ENCODE peak calls at places on chromosome 1, in six cellular contexts. One of them, this sample, is unnamed.

GRCh38 chr1:90510143-90510542 is 207.0 kb downstream of the BARHL2 start:
- DNase-seq in K562: no peak
- DNase-seq in SK-N-SH: no peak
- DNase-seq in HepG2: no peak
- DNase-seq in HCT116: no peak
- DNase-seq in H1: no peak
- DNase-seq in this sample: no peak

GRCh38 chr1:203381151-203381751 is 30.3 kb upstream of the FMOD start:
- DNase-seq in HepG2: no peak
- DNase-seq in K562: no peak
- DNase-seq in HCT116: no peak
- DNase-seq in SK-N-SH: no peak
- DNase-seq in H1: no peak
- DNase-seq in this sample: no peak

GRCh38 chr1:44819257-44819593 is 10.9 kb downstream of the BTBD19 start:
- DNase-seq in SK-N-SH: no peak
- DNase-seq in HepG2: no peak
- DNase-seq in H1: no peak
- DNase-seq in K562: peak; percentile 52
- DNase-seq in HCT116: no peak
- DNase-seq in this sample: no peak

GRCh38 chr1:77322061-77322900 is 40.5 kb downstream of the AK5 start:
- DNase-seq in HepG2: peak; percentile 45
- DNase-seq in SK-N-SH: no peak
- DNase-seq in K562: peak; percentile 10
- DNase-seq in HCT116: peak; percentile 51
- DNase-seq in H1: no peak
- DNase-seq in this sample: no peak

GRCh38 chr1:161816201-161816600 is 50.1 kb downstream of the ATF6 start:
- DNase-seq in HCT116: no peak
- DNase-seq in H1: no peak
- DNase-seq in SK-N-SH: peak; percentile 3
- DNase-seq in HepG2: peak; percentile 29
- DNase-seq in K562: no peak
- DNase-seq in this sample: no peak

GRCh38 chr1:230568676-230569075 is 73.6 kb upstream of the COG2 start:
- DNase-seq in SK-N-SH: no peak
- DNase-seq in H1: no peak
- DNase-seq in K562: no peak
- DNase-seq in HCT116: no peak
- DNase-seq in HepG2: no peak
- DNase-seq in this sample: no peak

GRCh38 chr1:6954596-6954995 is 169.3 kb downstream of the CAMTA1 start:
- DNase-seq in H1: no peak
- DNase-seq in SK-N-SH: no peak
- DNase-seq in HepG2: no peak
- DNase-seq in K562: no peak
- DNase-seq in HCT116: no peak
- DNase-seq in this sample: no peak

GRCh38 chr1:91546876-91547275 is 46.2 kb downstream of the CDC7 start:
- DNase-seq in SK-N-SH: peak; percentile 23
- DNase-seq in HepG2: no peak
- DNase-seq in K562: no peak
- DNase-seq in HCT116: no peak
- DNase-seq in H1: peak; percentile 59
- DNase-seq in this sample: no peak

GRCh38 chr1:1605724-1606123 is 5.8 kb upstream of the FNDC10 start:
- DNase-seq in K562: no peak
- DNase-seq in HCT116: no peak
- DNase-seq in H1: no peak
- DNase-seq in HepG2: no peak
- DNase-seq in SK-N-SH: no peak
- DNase-seq in this sample: no peak

GRCh38 chr1:61056674-61057439 is 25.5 kb upstream of the NFIA start:
- DNase-seq in H1: no peak
- DNase-seq in SK-N-SH: peak; percentile 72
- DNase-seq in HCT116: peak; percentile 50
- DNase-seq in K562: peak; percentile 59
- DNase-seq in HepG2: no peak
- DNase-seq in this sample: no peak

GRCh38 chr1:30750751-30751291 is 6.8 kb downstream of the LAPTM5 start:
- DNase-seq in SK-N-SH: no peak
- DNase-seq in H1: no peak
- DNase-seq in K562: no peak
- DNase-seq in HepG2: no peak
- DNase-seq in HCT116: no peak
- DNase-seq in this sample: no peak

GRCh38 chr1:111864862-111865261 is 109.2 kb downstream of the DDX20 start:
- DNase-seq in HCT116: no peak
- DNase-seq in H1: no peak
- DNase-seq in SK-N-SH: no peak
- DNase-seq in HepG2: no peak
- DNase-seq in K562: no peak
- DNase-seq in this sample: peak; percentile 23

GRCh38 chr1:167199656-167200055 is 21.0 kb upstream of the POU2F1 start:
- DNase-seq in HepG2: no peak
- DNase-seq in H1: no peak
- DNase-seq in K562: no peak
- DNase-seq in HCT116: no peak
- DNase-seq in SK-N-SH: no peak
- DNase-seq in this sample: no peak

GRCh38 chr1:182603646-182604127 is 502 bp downstream of the RGS16 start:
- DNase-seq in K562: no peak
- DNase-seq in H1: no peak
- DNase-seq in HepG2: no peak
- DNase-seq in HCT116: no peak
- DNase-seq in SK-N-SH: peak; percentile 61
- DNase-seq in this sample: peak; percentile 34

GRCh38 chr1:213287987-213288386 is 236.9 kb downstream of the RPS6KC1 start:
- DNase-seq in K562: no peak
- DNase-seq in SK-N-SH: no peak
- DNase-seq in HCT116: no peak
- DNase-seq in H1: no peak
- DNase-seq in HepG2: peak; percentile 19
- DNase-seq in this sample: peak; percentile 18

GRCh38 chr1:26353976-26354820 is at the start of gene CRYBG2:
- DNase-seq in SK-N-SH: no peak
- DNase-seq in H1: no peak
- DNase-seq in K562: peak; percentile 78
- DNase-seq in HepG2: no peak
- DNase-seq in HCT116: peak; percentile 57
- DNase-seq in this sample: peak; percentile 77

GRCh38 chr1:87115317-87115885 is 201.0 kb downstream of the HS2ST1 start:
- DNase-seq in H1: no peak
- DNase-seq in K562: no peak
- DNase-seq in HepG2: no peak
- DNase-seq in SK-N-SH: no peak
- DNase-seq in HCT116: no peak
- DNase-seq in this sample: no peak

GRCh38 chr1:93080424-93080823 is 1.3 kb downstream of the MTF2 start:
- DNase-seq in H1: no peak
- DNase-seq in HepG2: peak; percentile 63
- DNase-seq in K562: peak; percentile 40
- DNase-seq in SK-N-SH: peak; percentile 59
- DNase-seq in HCT116: peak; percentile 60
- DNase-seq in this sample: peak; percentile 20

GRCh38 chr1:205318231-205318991 is 3.1 kb downstream of the NUAK2 start:
- DNase-seq in K562: no peak
- DNase-seq in H1: no peak
- DNase-seq in SK-N-SH: no peak
- DNase-seq in HCT116: no peak
- DNase-seq in HepG2: peak; percentile 93
- DNase-seq in this sample: peak; percentile 51

GRCh38 chr1:20484526-20485462 is 1.2 kb downstream of the CAMK2N1 start:
- DNase-seq in H1: peak; percentile 61
- DNase-seq in HepG2: no peak
- DNase-seq in SK-N-SH: peak; percentile 72
- DNase-seq in K562: no peak
- DNase-seq in HCT116: no peak
- DNase-seq in this sample: peak; percentile 29

GRCh38 chr1:58848818-58849411 is 65.1 kb upstream of the JUN start:
- DNase-seq in K562: peak; percentile 19
- DNase-seq in H1: no peak
- DNase-seq in SK-N-SH: peak; percentile 23
- DNase-seq in HCT116: peak; percentile 94
- DNase-seq in HepG2: peak; percentile 25
- DNase-seq in this sample: no peak

GRCh38 chr1:167219646-167220536 is 795 bp upstream of the POU2F1 start:
- DNase-seq in SK-N-SH: peak; percentile 73
- DNase-seq in K562: peak; percentile 73
- DNase-seq in H1: peak; percentile 95
- DNase-seq in HepG2: peak; percentile 69
- DNase-seq in HCT116: peak; percentile 80
- DNase-seq in this sample: peak; percentile 93

GRCh38 chr1:156709743-156710489 is 4.5 kb upstream of the CRABP2 start:
- DNase-seq in H1: no peak
- DNase-seq in SK-N-SH: peak; percentile 71
- DNase-seq in K562: no peak
- DNase-seq in HepG2: no peak
- DNase-seq in HCT116: no peak
- DNase-seq in this sample: no peak

GRCh38 chr1:6392880-6393399 is 627 bp downstream of the ACOT7 start:
- DNase-seq in SK-N-SH: no peak
- DNase-seq in HCT116: no peak
- DNase-seq in HepG2: no peak
- DNase-seq in K562: peak; percentile 86
- DNase-seq in H1: no peak
- DNase-seq in this sample: no peak

GRCh38 chr1:201930137-201930536 is 16.2 kb downstream of the LMOD1 start:
- DNase-seq in HepG2: no peak
- DNase-seq in K562: no peak
- DNase-seq in H1: no peak
- DNase-seq in SK-N-SH: no peak
- DNase-seq in HCT116: no peak
- DNase-seq in this sample: no peak

GRCh38 chr1:228226956-228227791 is 19.3 kb downstream of the OBSCN start:
- DNase-seq in K562: no peak
- DNase-seq in HCT116: no peak
- DNase-seq in H1: peak; percentile 32
- DNase-seq in SK-N-SH: no peak
- DNase-seq in HepG2: peak; percentile 48
- DNase-seq in this sample: peak; percentile 49

GRCh38 chr1:36845802-36846201 is 188.5 kb downstream of the GRIK3 start:
- DNase-seq in H1: no peak
- DNase-seq in HepG2: no peak
- DNase-seq in HCT116: no peak
- DNase-seq in K562: no peak
- DNase-seq in SK-N-SH: no peak
- DNase-seq in this sample: no peak

GRCh38 chr1:36847761-36848160 is 186.6 kb downstream of the GRIK3 start:
- DNase-seq in HCT116: no peak
- DNase-seq in SK-N-SH: peak; percentile 68
- DNase-seq in K562: no peak
- DNase-seq in HepG2: no peak
- DNase-seq in H1: peak; percentile 52
- DNase-seq in this sample: no peak

GRCh38 chr1:36847186-36847585 is 187.1 kb downstream of the GRIK3 start:
- DNase-seq in SK-N-SH: no peak
- DNase-seq in HCT116: no peak
- DNase-seq in K562: no peak
- DNase-seq in H1: no peak
- DNase-seq in HepG2: no peak
- DNase-seq in this sample: no peak

GRCh38 chr1:36843906-36844610 is 190.3 kb downstream of the GRIK3 start:
- DNase-seq in SK-N-SH: no peak
- DNase-seq in HCT116: no peak
- DNase-seq in HepG2: no peak
- DNase-seq in K562: no peak
- DNase-seq in H1: no peak
- DNase-seq in this sample: no peak

GRCh38 chr1:36846366-36846765 is 187.9 kb downstream of the GRIK3 start:
- DNase-seq in HepG2: no peak
- DNase-seq in SK-N-SH: peak; percentile 64
- DNase-seq in H1: no peak
- DNase-seq in HCT116: no peak
- DNase-seq in K562: no peak
- DNase-seq in this sample: no peak
- TF ChIP-seq JUND in HepG2: no peak
- TF ChIP-seq JUND in SK-N-SH: no peak
- TF ChIP-seq JUND in H1: no peak
- TF ChIP-seq JUND in HCT116: no peak
- TF ChIP-seq JUND in K562: no peak
- TF ChIP-seq JUND in this sample: no peak

DNA sequence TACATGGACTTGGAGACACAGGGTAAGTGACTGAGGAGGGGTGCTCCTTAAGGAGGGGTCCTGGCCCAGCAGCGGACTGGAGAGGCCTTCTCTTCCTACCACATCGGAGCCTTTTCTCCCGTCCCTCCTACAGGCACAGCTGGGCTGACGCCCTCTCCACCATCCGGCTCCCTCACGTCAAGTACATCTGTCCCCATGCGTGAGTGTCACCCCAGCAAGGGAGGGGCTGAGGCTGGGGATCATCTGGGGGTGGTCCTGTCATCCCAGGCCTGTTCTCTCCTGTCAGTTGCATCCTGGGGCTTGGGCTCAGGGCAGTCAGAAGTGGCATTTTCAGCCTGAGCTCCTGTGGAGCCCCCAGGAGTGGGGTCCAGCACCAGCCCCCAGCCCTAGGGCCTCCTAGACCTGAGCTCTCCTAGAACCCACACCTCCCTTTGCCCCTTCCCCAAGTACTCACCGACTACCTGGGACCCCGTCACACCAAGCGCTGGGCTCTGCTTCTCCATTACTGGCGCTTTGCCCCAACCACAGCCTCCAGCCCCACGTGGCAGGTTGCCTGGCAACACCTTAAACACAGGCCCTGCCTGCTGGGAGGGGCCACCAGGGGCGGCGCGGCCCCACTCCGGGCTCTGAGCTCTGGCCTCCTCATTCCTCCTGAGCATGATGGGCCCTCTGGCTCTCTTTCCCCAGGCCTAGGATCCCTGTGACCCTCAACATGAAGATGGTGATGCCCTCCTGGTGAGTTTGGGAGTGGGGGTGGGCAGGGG is 2.3 kb downstream of the LYPLA2 start:
- DNase-seq in HCT116: no peak
- DNase-seq in K562: peak; percentile 77
- DNase-seq in HepG2: no peak
- DNase-seq in SK-N-SH: peak; percentile 53
- DNase-seq in H1: no peak
- DNase-seq in this sample: no peak
- TF ChIP-seq JUND in HCT116: no peak
- TF ChIP-seq JUND in K562: no peak
- TF ChIP-seq JUND in HepG2: no peak
- TF ChIP-seq JUND in SK-N-SH: no peak
- TF ChIP-seq JUND in H1: no peak
- TF ChIP-seq JUND in this sample: no peak

GRCh38 chr1:115251340-115251748 is 86.7 kb downstream of the NGF start:
- DNase-seq in HepG2: no peak
- DNase-seq in HCT116: no peak
- DNase-seq in SK-N-SH: no peak
- DNase-seq in H1: no peak
- DNase-seq in K562: no peak
- DNase-seq in this sample: no peak
- TF ChIP-seq JUND in HepG2: no peak
- TF ChIP-seq JUND in HCT116: no peak
- TF ChIP-seq JUND in SK-N-SH: peak; percentile 43
- TF ChIP-seq JUND in H1: no peak
- TF ChIP-seq JUND in K562: no peak
- TF ChIP-seq JUND in this sample: no peak

GRCh38 chr1:159493354-159493753 is 42.5 kb downstream of the OR10J5 start:
- DNase-seq in SK-N-SH: no peak
- DNase-seq in HCT116: no peak
- DNase-seq in HepG2: no peak
- DNase-seq in H1: no peak
- DNase-seq in K562: no peak
- DNase-seq in this sample: no peak

GRCh38 chr1:159492575-159493323 is 43.1 kb downstream of the OR10J5 start:
- DNase-seq in SK-N-SH: no peak
- DNase-seq in HCT116: no peak
- DNase-seq in HepG2: no peak
- DNase-seq in K562: no peak
- DNase-seq in H1: no peak
- DNase-seq in this sample: no peak
- TF ChIP-seq JUND in SK-N-SH: peak; percentile 79
- TF ChIP-seq JUND in HCT116: no peak
- TF ChIP-seq JUND in HepG2: no peak
- TF ChIP-seq JUND in K562: no peak
- TF ChIP-seq JUND in H1: no peak
- TF ChIP-seq JUND in this sample: no peak